ENCODE peak calls at places on chromosomes 11 and 22, in four cellular contexts. Y is GM06990, K is epithelial cell of esophagus, A is astrocyte of the cerebellum. Q is an unnamed sample.

GRCh38 chr11:46120711-46121327 is 435 bp downstream of the PHF21A start:
- DNase-seq in Y (peak), K (peak), A (no peak), Q (peak)

GRCh38 chr11:107385361-107385982 is 72.2 kb downstream of the CWF19L2 start:
- DNase-seq in Y (no peak), K (peak), A (no peak), Q (no peak)

GRCh38 chr22:37199839-37200161 is 11.8 kb upstream of the C1QTNF6 start:
- DNase-seq in Y (no peak), K (no peak), A (no peak), Q (no peak)

GRCh38 chr11:3710485-3711259 is 39.5 kb upstream of the CHRNA10 start:
- DNase-seq in Y (no peak), K (no peak), A (peak), Q (no peak)

GRCh38 chr11:614583-615452 is 932 bp downstream of the IRF7 start:
- DNase-seq in Y (peak), K (peak), A (peak), Q (no peak)

GRCh38 chr22:39030705-39031104 is 9.8 kb downstream of the APOBEC3D start:
- DNase-seq in Y (no peak), K (no peak), A (no peak), Q (no peak)

GRCh38 chr22:49305966-49306631 is 521.6 kb downstream of the BRD1 start:
- DNase-seq in Y (no peak), K (no peak), A (no peak), Q (no peak)

GRCh38 chr11:123562166-123562565 is 92.3 kb downstream of the SCN3B start:
- DNase-seq in Y (no peak), K (no peak), A (no peak), Q (no peak)

GRCh38 chr22:39522567-39523300 is 2.4 kb downstream of the ATF4 start:
- DNase-seq in Y (no peak), K (peak), A (no peak), Q (peak)

GRCh38 chr22:39351689-39352214 is 2.0 kb downstream of the SYNGR1 start:
- DNase-seq in Y (no peak), K (peak), A (peak), Q (peak)

GRCh38 chr11:112086422-112087191 is at the start of the genes SDHD and TIMM8B:
- DNase-seq in Y (peak), K (peak), A (peak), Q (peak)

GRCh38 chr11:114109206-114110090 is 49.9 kb downstream of the ZBTB16 start:
- DNase-seq in Y (no peak), K (no peak), A (no peak), Q (no peak)
- H3K4me3 ChIP-seq in Y (no peak), K (no peak), A (no peak), Q (no peak)

GRCh38 chr22:43268261-43268660 is 74.9 kb downstream of the SCUBE1 start:
- DNase-seq in Y (no peak), K (no peak), A (no peak), Q (no peak)

GRCh38 chr22:43272301-43272700 is 70.9 kb downstream of the SCUBE1 start:
- DNase-seq in Y (no peak), K (no peak), A (no peak), Q (no peak)

GRCh38 chr22:43269325-43270040 is 73.7 kb downstream of the SCUBE1 start:
- DNase-seq in Y (no peak), K (no peak), A (no peak), Q (no peak)

GRCh38 chr22:43270949-43271348 is 72.2 kb downstream of the SCUBE1 start:
- DNase-seq in Y (no peak), K (no peak), A (no peak), Q (no peak)

DNA sequence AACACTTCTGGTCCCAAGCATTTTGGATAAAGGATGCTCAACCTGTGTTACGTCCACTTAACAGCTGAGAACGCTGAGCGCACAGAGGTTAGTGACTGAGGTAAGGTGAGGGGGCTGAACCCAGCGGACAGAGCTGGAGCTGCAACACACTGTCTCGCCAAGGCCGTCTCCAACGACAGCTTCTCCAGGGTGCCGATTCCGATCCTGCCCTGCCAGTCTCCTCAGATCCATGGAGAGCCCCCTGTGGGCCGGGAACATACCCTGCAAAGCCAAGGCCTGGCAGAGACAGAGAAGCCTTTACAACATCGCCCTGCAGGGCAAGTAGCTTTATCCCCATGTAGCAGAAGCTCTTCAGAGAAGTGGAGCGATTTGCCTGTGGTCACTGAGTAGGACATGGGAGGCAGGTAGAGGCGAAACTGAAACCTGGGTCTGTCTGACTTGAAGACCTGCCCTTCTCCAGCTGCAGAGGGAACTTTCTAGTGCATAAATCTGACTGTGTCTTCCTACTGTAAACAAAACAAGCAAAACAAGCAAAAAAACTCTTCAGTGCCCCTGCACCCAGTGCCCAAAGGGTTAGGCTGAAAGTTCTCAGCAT is 72.8 kb downstream of the SCUBE1 start:
- DNase-seq in Y (no peak), K (no peak), A (no peak), Q (peak)
- TF ChIP-seq CTCF in Y (peak), K (no peak), A (no peak), Q (peak)

GRCh38 chr22:27518583-27519437 is 282.7 kb downstream of the MN1 start:
- DNase-seq in Y (no peak), K (no peak), A (no peak), Q (no peak)
- H3K4me3 ChIP-seq in Y (no peak), K (no peak), A (no peak), Q (no peak)

GRCh38 chr22:46902998-46903916 is 140.8 kb downstream of the TBC1D22A start:
- DNase-seq in Y (no peak), K (no peak), A (no peak), Q (no peak)
- TF ChIP-seq CTCF in Y (no peak), K (no peak), A (peak), Q (no peak)

DNA sequence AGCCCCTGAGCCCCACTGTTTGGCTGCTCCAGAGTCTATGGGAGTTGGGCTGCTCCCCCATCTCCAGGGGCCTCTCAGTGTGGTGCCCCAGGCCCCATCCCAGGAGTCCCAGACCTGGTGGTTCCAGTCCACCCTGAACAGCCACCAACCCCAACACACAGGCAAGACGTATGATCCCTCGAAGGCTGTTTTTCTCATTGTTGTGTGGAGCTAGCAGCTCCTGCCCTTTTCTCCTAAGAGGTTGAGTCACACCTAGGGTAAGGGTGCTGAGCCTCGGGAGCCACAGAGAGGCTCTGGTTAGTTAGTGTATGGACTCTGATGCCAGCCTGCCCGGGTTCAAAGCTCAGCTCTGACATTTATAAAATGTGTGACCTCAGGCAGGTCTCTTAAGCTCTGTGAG is 47.1 kb downstream of the FBLN1 start:
- DNase-seq in Y (no peak), K (peak), A (no peak), Q (no peak)
- H3K4me3 ChIP-seq in Y (no peak), K (no peak), A (no peak), Q (no peak)

GRCh38 chr22:31106651-31107205 is 640 bp downstream of the SELENOM start:
- DNase-seq in Y (no peak), K (peak), A (no peak), Q (no peak)

GRCh38 chr22:31107206-31108118 is at the start of gene SELENOM:
- DNase-seq in Y (peak), K (peak), A (peak), Q (peak)

GRCh38 chr22:31104869-31105268 is 2.5 kb downstream of the SELENOM start:
- DNase-seq in Y (no peak), K (peak), A (no peak), Q (peak)

GRCh38 chr22:31105282-31105929 is 2.0 kb downstream of the SELENOM start:
- DNase-seq in Y (no peak), K (peak), A (no peak), Q (no peak)

DNA sequence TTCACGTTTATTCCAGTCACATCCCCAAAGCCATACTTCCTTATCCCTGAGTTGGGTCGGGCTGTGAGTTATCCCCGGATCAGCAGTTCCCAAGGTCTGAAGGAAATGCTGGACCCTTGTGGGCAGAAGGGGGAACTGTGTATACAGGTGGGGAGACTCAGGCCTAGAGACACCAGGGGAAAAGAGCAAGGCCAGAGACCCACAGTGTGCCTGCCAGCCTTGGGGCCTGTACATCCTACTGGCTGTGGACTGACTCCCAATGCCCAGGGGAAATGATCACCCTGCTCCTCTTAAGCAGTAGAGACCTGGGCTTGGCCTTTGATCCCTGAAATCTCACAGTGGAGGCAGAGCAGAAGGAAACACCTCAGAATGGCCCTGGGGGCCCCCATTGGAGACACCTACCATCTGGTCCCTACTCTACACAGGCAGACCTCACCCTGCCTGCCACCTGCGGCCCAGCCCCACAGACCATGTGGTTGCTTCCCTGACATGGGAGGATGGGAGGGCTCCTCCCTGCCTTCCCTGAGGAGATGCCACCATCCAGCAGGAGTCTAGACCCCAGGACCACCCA is 1.3 kb downstream of the SELENOM start:
- DNase-seq in Y (no peak), K (no peak), A (no peak), Q (no peak)
- TF ChIP-seq CTCF in Y (no peak), K (peak), A (peak), Q (no peak)